ENCODE peak calls at places on chromosomes 12 and 14, in four cellular contexts. One of them, this sample, is unnamed.
A peak's percentile ranks its signal among the peaks of the same experiment; 100 is the strongest.

GRCh38 chr14:72146241-72146640 is 214.0 kb downstream of the RGS6 start:
- DNase-seq in CD8-positive, alpha-beta T cell: no peak
- DNase-seq in GM10248: no peak
- DNase-seq in GM20000: no peak
- DNase-seq in this sample: no peak

GRCh38 chr14:78178071-78178470 is 7.9 kb downstream of the NRXN3 start:
- DNase-seq in CD8-positive, alpha-beta T cell: no peak
- DNase-seq in GM20000: no peak
- DNase-seq in GM10248: no peak
- DNase-seq in this sample: no peak

GRCh38 chr14:50599700-50600444 is 39.9 kb downstream of the ATL1 start:
- DNase-seq in GM20000: peak; percentile 24
- DNase-seq in GM10248: peak; percentile 17
- DNase-seq in CD8-positive, alpha-beta T cell: no peak
- DNase-seq in this sample: no peak

GRCh38 chr12:130126023-130126432 is 36.2 kb upstream of the FZD10 start:
- DNase-seq in GM20000: no peak
- DNase-seq in CD8-positive, alpha-beta T cell: no peak
- DNase-seq in GM10248: no peak
- DNase-seq in this sample: no peak

GRCh38 chr12:92562063-92562734 is 140.6 kb upstream of the PLEKHG7 start:
- DNase-seq in GM20000: no peak
- DNase-seq in GM10248: no peak
- DNase-seq in CD8-positive, alpha-beta T cell: no peak
- DNase-seq in this sample: no peak

GRCh38 chr14:97077253-97077653 is 280.1 kb downstream of the VRK1 start:
- DNase-seq in CD8-positive, alpha-beta T cell: peak; percentile 55
- DNase-seq in GM20000: peak; percentile 43
- DNase-seq in GM10248: no peak
- DNase-seq in this sample: no peak

GRCh38 chr12:52221912-52222457 is 11.1 kb upstream of the KRT7 start:
- DNase-seq in CD8-positive, alpha-beta T cell: no peak
- DNase-seq in GM10248: no peak
- DNase-seq in GM20000: no peak
- DNase-seq in this sample: no peak

GRCh38 chr14:51993274-51993673 is 3.9 kb downstream of the RTRAF start:
- DNase-seq in GM10248: no peak
- DNase-seq in GM20000: no peak
- DNase-seq in CD8-positive, alpha-beta T cell: no peak
- DNase-seq in this sample: no peak

GRCh38 chr14:65002586-65003210 is 16.0 kb downstream of the FNTB start:
- DNase-seq in CD8-positive, alpha-beta T cell: no peak
- DNase-seq in GM10248: no peak
- DNase-seq in GM20000: no peak
- DNase-seq in this sample: no peak

GRCh38 chr14:26794731-26795130 is 196.9 kb upstream of the NOVA1 start:
- DNase-seq in GM10248: no peak
- DNase-seq in CD8-positive, alpha-beta T cell: no peak
- DNase-seq in GM20000: no peak
- DNase-seq in this sample: no peak

GRCh38 chr14:24634158-24634557 is at the start of gene GZMB:
- DNase-seq in CD8-positive, alpha-beta T cell: peak; percentile 60
- DNase-seq in GM20000: no peak
- DNase-seq in GM10248: no peak
- DNase-seq in this sample: no peak

GRCh38 chr12:88206636-88207035 is 64.5 kb downstream of the TMTC3 start:
- DNase-seq in GM10248: no peak
- DNase-seq in GM20000: no peak
- DNase-seq in CD8-positive, alpha-beta T cell: no peak
- DNase-seq in this sample: no peak

GRCh38 chr12:131194166-131194565 is 240.5 kb downstream of the ADGRD1 start:
- DNase-seq in GM10248: no peak
- DNase-seq in CD8-positive, alpha-beta T cell: no peak
- DNase-seq in GM20000: no peak
- DNase-seq in this sample: no peak

GRCh38 chr14:51069065-51069464 is 25.8 kb downstream of the TRIM9 start:
- DNase-seq in GM10248: no peak
- DNase-seq in GM20000: no peak
- DNase-seq in CD8-positive, alpha-beta T cell: no peak
- DNase-seq in this sample: no peak

GRCh38 chr14:99288948-99289347 is 17.0 kb upstream of the BCL11B start:
- DNase-seq in GM10248: no peak
- DNase-seq in CD8-positive, alpha-beta T cell: no peak
- DNase-seq in GM20000: no peak
- DNase-seq in this sample: no peak

GRCh38 chr12:32116897-32117296 is 10.2 kb downstream of the BICD1 start:
- DNase-seq in GM20000: no peak
- DNase-seq in CD8-positive, alpha-beta T cell: no peak
- DNase-seq in GM10248: no peak
- DNase-seq in this sample: no peak

GRCh38 chr14:28767851-28768548 is 1.4 kb downstream of the FOXG1 start:
- DNase-seq in GM10248: no peak
- DNase-seq in CD8-positive, alpha-beta T cell: no peak
- DNase-seq in GM20000: no peak
- DNase-seq in this sample: no peak

GRCh38 chr12:57881035-57881973 is 34.8 kb upstream of the CTDSP2 start:
- DNase-seq in GM20000: no peak
- DNase-seq in GM10248: no peak
- DNase-seq in CD8-positive, alpha-beta T cell: no peak
- DNase-seq in this sample: no peak

GRCh38 chr12:68122236-68122920 is 37.2 kb downstream of the IFNG start:
- DNase-seq in GM10248: no peak
- DNase-seq in GM20000: no peak
- DNase-seq in CD8-positive, alpha-beta T cell: no peak
- DNase-seq in this sample: no peak

GRCh38 chr12:1820191-1820599 is at the start of gene LRTM2:
- DNase-seq in GM20000: no peak
- DNase-seq in CD8-positive, alpha-beta T cell: no peak
- DNase-seq in GM10248: no peak
- DNase-seq in this sample: no peak

GRCh38 chr14:77208266-77208978 is 26.8 kb downstream of the TMEM63C start:
- DNase-seq in GM20000: peak; percentile 69
- DNase-seq in CD8-positive, alpha-beta T cell: peak; percentile 75
- DNase-seq in GM10248: peak; percentile 69
- DNase-seq in this sample: peak; percentile 26

GRCh38 chr14:35122696-35123387 is 490 bp downstream of the PRORP start:
- DNase-seq in GM20000: no peak
- DNase-seq in CD8-positive, alpha-beta T cell: no peak
- DNase-seq in GM10248: no peak
- DNase-seq in this sample: no peak

GRCh38 chr14:56840221-56840620 is 29.9 kb upstream of the OTX2 start:
- DNase-seq in GM10248: no peak
- DNase-seq in GM20000: no peak
- DNase-seq in CD8-positive, alpha-beta T cell: no peak
- DNase-seq in this sample: no peak

GRCh38 chr12:130764475-130765185 is 48.5 kb upstream of the RIMBP2 start:
- DNase-seq in GM10248: no peak
- DNase-seq in CD8-positive, alpha-beta T cell: no peak
- DNase-seq in GM20000: no peak
- DNase-seq in this sample: no peak

GRCh38 chr12:88393017-88393767 is 187.1 kb downstream of the KITLG start:
- DNase-seq in CD8-positive, alpha-beta T cell: no peak
- DNase-seq in GM10248: peak; percentile 22
- DNase-seq in GM20000: peak; percentile 16
- DNase-seq in this sample: no peak

GRCh38 chr14:50726372-50727107 is 58.4 kb upstream of the SAV1 start:
- DNase-seq in GM20000: peak; percentile 29
- DNase-seq in GM10248: peak; percentile 20
- DNase-seq in CD8-positive, alpha-beta T cell: no peak
- DNase-seq in this sample: no peak

GRCh38 chr12:70774055-70774454 is 136.8 kb upstream of the PTPRB start:
- DNase-seq in CD8-positive, alpha-beta T cell: no peak
- DNase-seq in GM10248: no peak
- DNase-seq in GM20000: no peak
- DNase-seq in this sample: no peak

GRCh38 chr14:97179573-97179972 is 382.4 kb downstream of the VRK1 start:
- DNase-seq in GM10248: no peak
- DNase-seq in CD8-positive, alpha-beta T cell: no peak
- DNase-seq in GM20000: no peak
- DNase-seq in this sample: no peak

GRCh38 chr14:65356327-65356836 is 56.1 kb upstream of the FUT8 start:
- DNase-seq in GM20000: no peak
- DNase-seq in GM10248: no peak
- DNase-seq in CD8-positive, alpha-beta T cell: no peak
- DNase-seq in this sample: no peak

GRCh38 chr12:91138337-91138905 is 27.1 kb upstream of the LUM start:
- DNase-seq in GM20000: no peak
- DNase-seq in CD8-positive, alpha-beta T cell: no peak
- DNase-seq in GM10248: no peak
- DNase-seq in this sample: no peak

GRCh38 chr12:107951024-107951423 is 176.5 kb downstream of the ASCL4 start:
- DNase-seq in CD8-positive, alpha-beta T cell: no peak
- DNase-seq in GM20000: no peak
- DNase-seq in GM10248: no peak
- DNase-seq in this sample: no peak

GRCh38 chr12:98592825-98593322 is 612 bp upstream of the SLC25A3 start:
- DNase-seq in GM20000: no peak
- DNase-seq in CD8-positive, alpha-beta T cell: no peak
- DNase-seq in GM10248: no peak
- DNase-seq in this sample: no peak

GRCh38 chr12:99984271-99985128 is at the start of gene ANKS1B:
- DNase-seq in CD8-positive, alpha-beta T cell: no peak
- DNase-seq in GM10248: peak; percentile 65
- DNase-seq in GM20000: peak; percentile 78
- DNase-seq in this sample: no peak

GRCh38 chr12:34605955-34606748 is 583.9 kb downstream of the ALG10 start:
- DNase-seq in CD8-positive, alpha-beta T cell: no peak
- DNase-seq in GM20000: no peak
- DNase-seq in GM10248: peak; percentile 5
- DNase-seq in this sample: peak; percentile 1

GRCh38 chr12:131368073-131369071 is 342.5 kb upstream of the SFSWAP start:
- DNase-seq in GM10248: no peak
- DNase-seq in CD8-positive, alpha-beta T cell: no peak
- DNase-seq in GM20000: no peak
- DNase-seq in this sample: peak; percentile 13

DNA sequence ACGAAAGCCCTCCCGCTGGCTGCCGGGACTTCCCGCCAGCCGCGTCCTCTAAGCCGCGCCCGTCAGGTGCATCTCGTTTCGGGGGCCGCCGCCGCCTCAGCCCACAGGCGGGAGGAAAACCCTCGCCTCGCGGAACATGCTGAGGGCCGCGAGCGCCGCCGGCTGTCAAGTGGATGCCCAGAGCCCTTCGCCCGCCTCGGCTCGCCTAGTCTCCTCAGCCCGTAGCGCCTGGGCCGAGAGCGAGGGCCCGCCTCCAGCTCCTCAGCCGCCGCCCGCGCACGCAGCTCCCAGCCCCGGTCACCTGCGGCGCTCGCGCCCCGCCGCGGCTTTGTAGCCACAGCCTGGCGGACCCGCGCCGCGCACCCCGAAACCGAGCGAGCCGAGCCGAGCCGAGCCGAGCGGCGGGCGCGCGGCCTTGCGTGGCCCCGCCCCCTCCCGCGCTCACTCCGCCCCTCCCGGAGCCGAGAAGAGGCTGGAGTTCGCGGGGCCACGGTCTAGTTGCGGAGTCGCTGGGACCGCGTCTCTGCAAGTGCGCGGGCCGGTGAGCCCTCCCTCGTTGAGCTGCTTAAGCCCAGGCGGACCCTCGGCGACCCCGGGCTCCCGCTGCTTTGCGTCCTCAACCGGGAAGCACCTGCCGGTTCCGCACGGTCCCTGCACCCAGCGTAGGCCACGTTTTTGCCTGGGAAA is at the start of gene EML5:
- DNase-seq in GM10248: peak; percentile 86
- DNase-seq in GM20000: peak; percentile 85
- DNase-seq in CD8-positive, alpha-beta T cell: peak; percentile 89
- DNase-seq in this sample: peak; percentile 81
- TF ChIP-seq CTCF in GM10248: peak; percentile 44
- TF ChIP-seq CTCF in GM20000: no peak
- TF ChIP-seq CTCF in CD8-positive, alpha-beta T cell: peak; percentile 15
- TF ChIP-seq CTCF in this sample: no peak

DNA sequence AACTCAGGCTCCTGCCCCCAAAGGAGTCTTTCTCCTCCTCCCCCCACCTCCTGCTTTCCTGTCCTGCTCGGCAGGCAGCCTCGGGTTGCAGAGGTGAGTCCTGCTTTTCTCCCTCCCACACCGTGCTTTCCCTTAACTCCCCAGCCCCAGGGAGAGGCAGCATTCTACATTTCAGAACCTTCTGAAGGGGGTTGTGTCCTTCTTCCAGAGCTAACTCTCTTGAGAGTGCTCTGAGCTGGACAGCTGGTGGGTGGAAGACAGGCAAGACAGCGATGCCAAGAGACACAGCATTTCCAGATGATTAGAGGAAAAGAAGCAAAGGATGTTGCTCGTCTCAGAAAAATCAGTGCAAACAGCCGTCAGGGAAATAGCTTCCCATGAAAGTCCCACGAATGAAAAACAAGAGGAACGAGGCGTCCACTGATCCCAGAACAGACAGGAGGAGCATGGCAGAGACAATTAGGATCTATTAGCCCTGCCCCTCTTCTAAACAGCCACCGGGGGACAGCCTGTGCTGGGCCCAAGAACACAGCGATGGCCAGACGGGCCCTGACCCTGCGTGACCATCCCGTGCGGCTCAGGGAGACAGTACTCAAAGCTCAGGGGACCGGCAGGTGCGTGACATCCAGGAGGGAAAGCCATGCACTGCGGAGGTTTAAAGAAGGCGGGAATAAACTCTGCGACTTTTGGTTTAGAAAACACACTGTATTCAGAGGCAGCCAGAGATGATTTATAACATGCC is 216.5 kb upstream of the RTL1 start:
- DNase-seq in GM20000: no peak
- DNase-seq in GM10248: no peak
- DNase-seq in CD8-positive, alpha-beta T cell: peak; percentile 38
- DNase-seq in this sample: no peak
- TF ChIP-seq CTCF in GM20000: no peak
- TF ChIP-seq CTCF in GM10248: no peak
- TF ChIP-seq CTCF in CD8-positive, alpha-beta T cell: no peak
- TF ChIP-seq CTCF in this sample: no peak

DNA sequence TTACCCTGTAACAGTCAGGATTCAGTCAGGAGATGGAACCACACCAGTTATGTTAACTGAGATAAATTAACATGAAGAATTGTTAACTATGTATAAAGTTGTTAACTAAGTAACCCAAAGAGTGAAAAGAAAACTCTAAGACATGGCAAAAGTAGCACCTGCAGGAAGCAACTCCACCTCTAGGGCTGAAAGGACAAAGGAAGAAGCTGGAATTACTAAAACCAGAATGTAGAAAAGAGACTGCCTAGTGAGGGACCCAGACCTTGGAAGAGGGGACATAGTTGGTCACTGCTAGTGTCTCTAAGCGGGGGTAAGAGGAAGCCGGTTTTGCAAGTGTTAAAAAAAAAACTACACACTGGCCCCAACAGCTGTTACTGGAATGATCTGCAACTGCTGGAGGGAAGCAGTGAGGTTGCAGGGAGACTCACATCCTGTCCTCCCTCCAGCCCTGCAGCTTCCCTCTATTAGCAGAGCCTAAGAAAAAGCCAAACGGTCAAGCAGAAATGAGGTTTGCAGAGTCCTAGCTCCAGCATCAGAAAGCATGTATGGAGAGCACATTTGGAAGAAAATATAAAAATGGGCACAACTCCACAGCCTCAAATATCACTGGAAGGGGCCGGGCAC is 39.7 kb downstream of the GPR135 start:
- DNase-seq in GM10248: no peak
- DNase-seq in GM20000: no peak
- DNase-seq in CD8-positive, alpha-beta T cell: no peak
- DNase-seq in this sample: no peak
- TF ChIP-seq CTCF in GM10248: no peak
- TF ChIP-seq CTCF in GM20000: no peak
- TF ChIP-seq CTCF in CD8-positive, alpha-beta T cell: no peak
- TF ChIP-seq CTCF in this sample: no peak

GRCh38 chr12:49369723-49370145 is 2.5 kb downstream of the SPATS2 start:
- DNase-seq in GM10248: peak; percentile 62
- DNase-seq in GM20000: peak; percentile 72
- DNase-seq in CD8-positive, alpha-beta T cell: no peak
- DNase-seq in this sample: no peak
- TF ChIP-seq CTCF in GM10248: no peak
- TF ChIP-seq CTCF in GM20000: peak; percentile 54
- TF ChIP-seq CTCF in CD8-positive, alpha-beta T cell: no peak
- TF ChIP-seq CTCF in this sample: no peak